ENCODE peak calls at places on chromosomes 4 and X, in six cellular contexts. One of them, this sample, is unnamed.

GRCh38 chrX:150849486-150849885 is 49.0 kb downstream of the CD99L2 start:
- DNase-seq in K562: no peak
- DNase-seq in GM12892: no peak
- DNase-seq in HepG2: no peak
- DNase-seq in H1: no peak
- DNase-seq in GM12878: no peak
- DNase-seq in this sample: no peak

GRCh38 chr4:46975841-46976551 is 17.4 kb downstream of the GABRA4 start:
- DNase-seq in K562: no peak
- DNase-seq in H1: no peak
- DNase-seq in HepG2: no peak
- DNase-seq in GM12878: peak
- DNase-seq in GM12892: no peak
- DNase-seq in this sample: no peak

GRCh38 chrX:9677098-9677739 is 88.4 kb downstream of the GPR143 start:
- DNase-seq in H1: no peak
- DNase-seq in K562: no peak
- DNase-seq in HepG2: no peak
- DNase-seq in GM12892: peak
- DNase-seq in GM12878: peak
- DNase-seq in this sample: peak

GRCh38 chr4:152265149-152265621 is 270.7 kb downstream of the FBXW7 start:
- DNase-seq in GM12892: no peak
- DNase-seq in GM12878: no peak
- DNase-seq in K562: peak
- DNase-seq in H1: no peak
- DNase-seq in HepG2: peak
- DNase-seq in this sample: no peak

GRCh38 chr4:109739547-109739946 is 9.7 kb upstream of the PLA2G12A start:
- DNase-seq in H1: no peak
- DNase-seq in GM12878: no peak
- DNase-seq in K562: no peak
- DNase-seq in GM12892: no peak
- DNase-seq in HepG2: no peak
- DNase-seq in this sample: no peak

GRCh38 chr4:87553182-87553581 is 24.0 kb upstream of the SPARCL1 start:
- DNase-seq in HepG2: no peak
- DNase-seq in GM12878: no peak
- DNase-seq in K562: no peak
- DNase-seq in GM12892: no peak
- DNase-seq in H1: no peak
- DNase-seq in this sample: no peak

GRCh38 chr4:77187231-77187630 is 30.2 kb downstream of the CCNG2 start:
- DNase-seq in HepG2: no peak
- DNase-seq in K562: no peak
- DNase-seq in H1: no peak
- DNase-seq in GM12878: no peak
- DNase-seq in GM12892: no peak
- DNase-seq in this sample: no peak

GRCh38 chrX:108270739-108271396 is 167.4 kb downstream of the COL4A6 start:
- DNase-seq in H1: no peak
- DNase-seq in GM12892: no peak
- DNase-seq in GM12878: no peak
- DNase-seq in K562: no peak
- DNase-seq in HepG2: no peak
- DNase-seq in this sample: no peak

GRCh38 chr4:2302387-2303119 is 40.6 kb upstream of the MXD4 start:
- DNase-seq in GM12892: no peak
- DNase-seq in H1: no peak
- DNase-seq in GM12878: no peak
- DNase-seq in HepG2: no peak
- DNase-seq in K562: no peak
- DNase-seq in this sample: no peak

GRCh38 chrX:41447897-41448296 is 754 bp downstream of the NYX start:
- DNase-seq in GM12878: no peak
- DNase-seq in H1: no peak
- DNase-seq in GM12892: no peak
- DNase-seq in K562: no peak
- DNase-seq in HepG2: no peak
- DNase-seq in this sample: no peak

GRCh38 chrX:78123190-78123589 is 16.3 kb downstream of the TAF9B start:
- DNase-seq in GM12892: no peak
- DNase-seq in H1: no peak
- DNase-seq in GM12878: no peak
- DNase-seq in K562: no peak
- DNase-seq in HepG2: no peak
- DNase-seq in this sample: no peak

GRCh38 chr4:26238782-26239647 is 81.8 kb upstream of the RBPJ start:
- DNase-seq in GM12878: no peak
- DNase-seq in K562: no peak
- DNase-seq in HepG2: peak
- DNase-seq in H1: no peak
- DNase-seq in GM12892: no peak
- DNase-seq in this sample: no peak

GRCh38 chr4:18442957-18443356 is 421.4 kb upstream of the LCORL start:
- DNase-seq in HepG2: no peak
- DNase-seq in H1: no peak
- DNase-seq in GM12892: no peak
- DNase-seq in K562: no peak
- DNase-seq in GM12878: no peak
- DNase-seq in this sample: no peak

GRCh38 chr4:146932111-146932510 is 13.6 kb downstream of the TTC29 start:
- DNase-seq in H1: no peak
- DNase-seq in K562: no peak
- DNase-seq in GM12892: no peak
- DNase-seq in GM12878: no peak
- DNase-seq in HepG2: no peak
- DNase-seq in this sample: no peak

GRCh38 chr4:172147702-172148101 is 334.5 kb downstream of the GALNTL6 start:
- DNase-seq in HepG2: no peak
- DNase-seq in GM12892: no peak
- DNase-seq in K562: no peak
- DNase-seq in H1: no peak
- DNase-seq in GM12878: no peak
- DNase-seq in this sample: no peak

GRCh38 chrX:14920196-14920595 is 47.0 kb downstream of the MOSPD2 start:
- DNase-seq in K562: no peak
- DNase-seq in HepG2: no peak
- DNase-seq in GM12878: no peak
- DNase-seq in GM12892: no peak
- DNase-seq in H1: no peak
- DNase-seq in this sample: no peak

GRCh38 chr4:183940807-183941310 is 35.8 kb downstream of the STOX2 start:
- DNase-seq in GM12892: no peak
- DNase-seq in HepG2: no peak
- DNase-seq in K562: no peak
- DNase-seq in GM12878: no peak
- DNase-seq in H1: no peak
- DNase-seq in this sample: no peak

GRCh38 chr4:180810581-180810980 is 1432.6 kb upstream of the TENM3 start:
- DNase-seq in GM12878: no peak
- DNase-seq in K562: no peak
- DNase-seq in HepG2: no peak
- DNase-seq in H1: no peak
- DNase-seq in GM12892: no peak
- DNase-seq in this sample: no peak

GRCh38 chr4:144734522-144734921 is 88.6 kb downstream of the HHIP start:
- DNase-seq in HepG2: no peak
- DNase-seq in GM12892: no peak
- DNase-seq in K562: no peak
- DNase-seq in GM12878: no peak
- DNase-seq in H1: no peak
- DNase-seq in this sample: no peak

GRCh38 chr4:144732584-144733130 is 86.7 kb downstream of the HHIP start:
- DNase-seq in H1: no peak
- DNase-seq in HepG2: no peak
- DNase-seq in K562: no peak
- DNase-seq in GM12892: no peak
- DNase-seq in GM12878: no peak
- DNase-seq in this sample: no peak

GRCh38 chr4:144733566-144733965 is 87.6 kb downstream of the HHIP start:
- DNase-seq in H1: no peak
- DNase-seq in K562: no peak
- DNase-seq in GM12878: no peak
- DNase-seq in HepG2: no peak
- DNase-seq in GM12892: no peak
- DNase-seq in this sample: no peak

GRCh38 chr4:144740316-144740715 is 94.4 kb downstream of the HHIP start:
- DNase-seq in H1: no peak
- DNase-seq in GM12892: no peak
- DNase-seq in K562: no peak
- DNase-seq in HepG2: no peak
- DNase-seq in GM12878: no peak
- DNase-seq in this sample: no peak

DNA sequence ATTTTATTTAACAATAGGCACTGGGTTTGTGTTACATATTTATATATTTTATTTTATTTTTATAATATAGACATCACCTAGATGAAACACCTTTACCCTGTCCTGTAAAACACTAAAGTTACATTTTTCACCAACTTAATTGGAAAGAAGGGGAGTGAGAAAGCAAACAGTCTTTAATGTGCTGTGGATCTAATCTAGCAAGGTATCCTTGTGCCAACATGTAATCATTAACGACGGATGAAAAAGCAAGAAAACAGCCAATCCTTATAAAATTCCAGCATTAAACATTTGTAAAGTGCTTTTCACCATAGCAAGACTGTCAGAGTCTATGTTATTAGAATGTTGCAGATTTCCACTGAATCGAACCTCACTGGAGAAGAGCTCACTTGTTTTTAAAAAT is 92.7 kb downstream of the HHIP start:
- DNase-seq in HepG2: no peak
- DNase-seq in H1: no peak
- DNase-seq in K562: no peak
- DNase-seq in GM12892: no peak
- DNase-seq in GM12878: no peak
- DNase-seq in this sample: no peak
- TF ChIP-seq POLR2A in HepG2: no peak
- TF ChIP-seq POLR2A in H1: no peak
- TF ChIP-seq POLR2A in K562: no peak
- TF ChIP-seq POLR2A in GM12892: no peak
- TF ChIP-seq POLR2A in GM12878: no peak
- TF ChIP-seq POLR2A in this sample: no peak

DNA sequence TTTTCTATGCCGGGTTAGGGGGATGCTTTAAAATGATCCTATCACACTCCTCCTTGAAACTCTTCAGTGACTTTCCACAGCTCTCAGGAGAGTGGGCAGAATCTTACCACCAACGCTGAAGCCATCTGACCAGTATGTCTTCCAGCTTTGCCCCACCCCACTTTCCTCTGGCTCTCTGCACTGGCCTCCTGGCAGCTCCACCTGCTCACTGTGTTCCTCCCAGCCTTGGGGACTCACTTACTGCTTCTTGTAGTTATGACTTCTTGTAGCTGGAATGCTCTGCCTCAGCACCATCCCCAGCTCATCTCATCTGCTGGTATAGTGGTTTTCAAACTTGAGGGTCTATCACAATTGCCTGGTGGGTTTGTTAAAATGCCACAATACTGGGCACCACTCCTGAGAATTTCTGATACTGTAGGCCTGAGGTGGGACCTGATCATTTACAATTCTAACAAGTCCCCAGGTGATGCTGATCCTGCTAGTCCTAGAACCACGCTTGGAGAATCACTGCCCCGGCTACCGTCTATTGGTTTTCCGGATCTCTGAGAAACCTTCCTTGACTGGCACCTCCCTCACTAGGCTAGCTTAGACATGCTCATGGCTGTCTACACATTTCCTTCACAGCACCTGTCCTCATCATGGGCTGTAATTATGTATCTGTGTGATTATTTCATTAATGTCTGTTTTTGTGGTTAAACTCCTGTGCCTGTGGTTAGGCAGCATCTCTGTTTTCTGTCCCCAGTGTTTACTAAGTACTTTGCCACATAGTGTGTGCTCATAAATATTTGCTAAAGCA is 152.2 kb downstream of the MGST2 start:
- DNase-seq in GM12878: no peak
- DNase-seq in K562: no peak
- DNase-seq in H1: no peak
- DNase-seq in HepG2: no peak
- DNase-seq in GM12892: no peak
- DNase-seq in this sample: no peak
- TF ChIP-seq TAF1 in GM12878: no peak
- TF ChIP-seq TAF1 in K562: no peak
- TF ChIP-seq TAF1 in H1: no peak
- TF ChIP-seq TAF1 in HepG2: no peak
- TF ChIP-seq TAF1 in GM12892: no peak
- TF ChIP-seq TAF1 in this sample: no peak

DNA sequence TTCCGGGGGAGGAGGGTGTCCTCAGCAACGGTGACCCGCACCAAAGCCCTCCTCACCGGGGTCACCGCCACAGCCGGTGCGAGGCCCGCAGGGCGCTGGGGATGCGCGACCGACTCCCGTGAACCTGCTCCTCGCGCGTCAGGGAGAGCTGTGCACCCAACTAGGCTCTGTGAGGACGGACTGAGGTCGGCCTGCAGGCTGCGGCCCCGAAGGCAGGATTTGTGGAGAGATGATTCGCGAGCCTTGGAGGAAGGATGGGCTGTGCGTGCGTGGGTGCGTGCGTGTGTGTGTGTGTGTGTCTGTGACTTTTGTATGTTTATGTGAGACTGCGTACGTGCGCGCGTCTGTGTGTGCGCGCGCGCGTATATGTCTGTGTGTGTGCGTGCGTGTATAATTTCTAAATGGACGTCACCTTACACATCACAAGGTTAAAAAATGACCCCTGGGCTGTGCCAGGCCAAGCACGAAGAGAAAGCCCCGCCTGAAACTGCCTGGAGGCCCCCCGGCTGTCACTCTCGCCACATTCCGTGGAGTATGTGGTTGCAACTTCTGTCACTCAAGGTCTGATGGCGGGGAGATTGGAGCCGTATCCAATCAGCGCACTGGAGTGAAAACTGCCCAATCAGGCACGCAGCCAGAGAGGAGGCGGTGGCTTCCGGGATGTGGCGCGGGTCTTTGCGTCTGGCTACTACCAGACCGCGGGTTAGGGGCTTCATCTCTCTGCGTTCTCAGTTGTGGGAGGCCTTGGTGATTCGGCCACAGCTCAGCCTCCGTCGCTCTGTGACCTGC is at the start of gene ZNF141:
- DNase-seq in H1: peak
- DNase-seq in GM12878: peak
- DNase-seq in GM12892: peak
- DNase-seq in HepG2: no peak
- DNase-seq in K562: no peak
- DNase-seq in this sample: peak
- TF ChIP-seq POLR2A in H1: peak
- TF ChIP-seq POLR2A in GM12878: peak
- TF ChIP-seq POLR2A in GM12892: peak
- TF ChIP-seq POLR2A in HepG2: no peak
- TF ChIP-seq POLR2A in K562: no peak
- TF ChIP-seq POLR2A in this sample: peak

DNA sequence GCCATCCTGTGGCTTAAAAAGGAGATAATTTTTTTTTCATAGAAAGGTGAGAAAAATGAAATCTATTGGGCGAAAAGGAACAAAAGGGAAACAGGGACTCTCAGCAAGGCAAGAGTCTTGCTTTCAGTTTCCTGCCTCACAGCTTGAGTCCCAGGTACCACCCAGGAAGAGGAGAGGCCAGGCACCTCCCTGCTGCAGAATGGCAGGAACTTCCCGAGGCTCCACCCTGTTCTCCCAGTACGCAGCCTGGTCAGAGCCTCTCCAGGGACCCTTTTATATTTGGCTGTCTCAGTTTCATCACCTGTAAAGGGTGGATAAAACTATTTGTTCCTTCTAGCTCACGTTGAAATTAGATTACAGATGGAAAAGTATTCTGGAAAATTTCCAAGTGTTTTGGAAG is 33.8 kb downstream of the UCHL1 start:
- DNase-seq in GM12892: no peak
- DNase-seq in HepG2: no peak
- DNase-seq in K562: no peak
- DNase-seq in GM12878: no peak
- DNase-seq in H1: no peak
- DNase-seq in this sample: no peak
- TF ChIP-seq TAF1 in GM12892: no peak
- TF ChIP-seq TAF1 in HepG2: no peak
- TF ChIP-seq TAF1 in K562: no peak
- TF ChIP-seq TAF1 in GM12878: no peak
- TF ChIP-seq TAF1 in H1: no peak
- TF ChIP-seq TAF1 in this sample: no peak